ENCODE peak calls at places on chromosomes 12 and 14, in five cellular contexts. One of them, this sample, is unnamed.
A peak's percentile ranks its signal among the peaks of the same experiment; 100 is the strongest.

GRCh38 chr14:50501642-50502041 is 30.7 kb downstream of the MAP4K5 start:
- DNase-seq in prostate gland: no peak
- DNase-seq in sigmoid colon: no peak
- DNase-seq in stomach: no peak
- DNase-seq in transverse colon: no peak
- DNase-seq in this sample: no peak

GRCh38 chr12:34106172-34106571 is 83.9 kb downstream of the ALG10 start:
- DNase-seq in prostate gland: no peak
- DNase-seq in sigmoid colon: no peak
- DNase-seq in stomach: no peak
- DNase-seq in transverse colon: no peak
- DNase-seq in this sample: no peak

GRCh38 chr14:96567289-96567899 is 65.2 kb downstream of the PAPOLA start:
- DNase-seq in prostate gland: no peak
- DNase-seq in sigmoid colon: no peak
- DNase-seq in stomach: no peak
- DNase-seq in transverse colon: no peak
- DNase-seq in this sample: peak; percentile 55

GRCh38 chr12:43579240-43579639 is 27.2 kb upstream of the ADAMTS20 start:
- DNase-seq in prostate gland: no peak
- DNase-seq in sigmoid colon: no peak
- DNase-seq in stomach: no peak
- DNase-seq in transverse colon: no peak
- DNase-seq in this sample: no peak

GRCh38 chr12:52391618-52392002 is 6.2 kb upstream of the KRT84 start:
- DNase-seq in prostate gland: no peak
- DNase-seq in sigmoid colon: peak; percentile 89
- DNase-seq in stomach: peak; percentile 74
- DNase-seq in transverse colon: peak; percentile 27
- DNase-seq in this sample: no peak

GRCh38 chr14:82113710-82114109 is 580.1 kb upstream of the SEL1L start:
- DNase-seq in prostate gland: no peak
- DNase-seq in sigmoid colon: no peak
- DNase-seq in stomach: no peak
- DNase-seq in transverse colon: no peak
- DNase-seq in this sample: no peak

GRCh38 chr12:12764824-12765223 is 20.6 kb upstream of the APOLD1 start:
- DNase-seq in prostate gland: no peak
- DNase-seq in sigmoid colon: no peak
- DNase-seq in stomach: no peak
- DNase-seq in transverse colon: no peak
- DNase-seq in this sample: peak; percentile 23

GRCh38 chr12:95516757-95517156 is 34.5 kb downstream of the USP44 start:
- DNase-seq in prostate gland: no peak
- DNase-seq in sigmoid colon: no peak
- DNase-seq in stomach: no peak
- DNase-seq in transverse colon: no peak
- DNase-seq in this sample: no peak

GRCh38 chr12:68667896-68668295 is 18.9 kb upstream of the NUP107 start:
- DNase-seq in prostate gland: no peak
- DNase-seq in sigmoid colon: no peak
- DNase-seq in stomach: no peak
- DNase-seq in transverse colon: no peak
- DNase-seq in this sample: peak; percentile 39

GRCh38 chr12:42706331-42706730 is 116.8 kb upstream of the PRICKLE1 start:
- DNase-seq in prostate gland: no peak
- DNase-seq in sigmoid colon: no peak
- DNase-seq in stomach: no peak
- DNase-seq in transverse colon: no peak
- DNase-seq in this sample: no peak

GRCh38 chr12:68538722-68539614 is 71.7 kb upstream of the RAP1B start:
- DNase-seq in prostate gland: no peak
- DNase-seq in sigmoid colon: peak; percentile 80
- DNase-seq in stomach: peak; percentile 33
- DNase-seq in transverse colon: peak; percentile 24
- DNase-seq in this sample: peak; percentile 84

GRCh38 chr12:46218509-46219095 is 50.2 kb downstream of the SLC38A1 start:
- DNase-seq in prostate gland: no peak
- DNase-seq in sigmoid colon: no peak
- DNase-seq in stomach: no peak
- DNase-seq in transverse colon: peak; percentile 37
- DNase-seq in this sample: no peak

GRCh38 chr14:52862652-52863338 is 71.4 kb upstream of the GNPNAT1 start:
- DNase-seq in prostate gland: no peak
- DNase-seq in sigmoid colon: no peak
- DNase-seq in stomach: no peak
- DNase-seq in transverse colon: no peak
- DNase-seq in this sample: no peak

DNA sequence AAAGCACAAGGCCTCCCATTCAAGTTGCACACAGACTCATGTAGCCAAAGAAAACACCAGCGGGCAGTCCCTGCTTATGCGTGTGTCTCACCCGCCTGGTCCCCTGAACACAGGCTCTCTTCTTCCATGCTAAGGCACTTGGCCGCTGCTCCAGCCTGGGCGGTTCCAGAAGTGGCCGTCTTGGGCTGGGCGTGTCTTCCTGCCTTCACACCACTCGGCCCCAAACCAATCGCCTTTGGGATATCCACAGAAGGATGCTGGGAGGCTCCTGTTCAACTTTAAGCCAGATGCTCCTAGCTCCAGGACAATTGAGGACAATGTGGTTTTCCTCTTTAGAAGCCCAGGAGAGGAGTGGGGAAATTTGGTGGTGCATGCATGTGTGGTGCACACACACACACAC is 2.2 kb downstream of the SCARB1 start:
- DNase-seq in prostate gland: peak; percentile 26
- DNase-seq in sigmoid colon: peak; percentile 80
- DNase-seq in stomach: no peak
- DNase-seq in transverse colon: peak; percentile 38
- DNase-seq in this sample: peak; percentile 40
- H3K4me3 ChIP-seq in prostate gland: no peak overlapping the region
- H3K4me3 ChIP-seq in sigmoid colon: no peak overlapping the region
- H3K4me3 ChIP-seq in stomach: no peak overlapping the region
- H3K4me3 ChIP-seq in transverse colon: no peak overlapping the region
- H3K4me3 ChIP-seq in this sample: no peak overlapping the region

DNA sequence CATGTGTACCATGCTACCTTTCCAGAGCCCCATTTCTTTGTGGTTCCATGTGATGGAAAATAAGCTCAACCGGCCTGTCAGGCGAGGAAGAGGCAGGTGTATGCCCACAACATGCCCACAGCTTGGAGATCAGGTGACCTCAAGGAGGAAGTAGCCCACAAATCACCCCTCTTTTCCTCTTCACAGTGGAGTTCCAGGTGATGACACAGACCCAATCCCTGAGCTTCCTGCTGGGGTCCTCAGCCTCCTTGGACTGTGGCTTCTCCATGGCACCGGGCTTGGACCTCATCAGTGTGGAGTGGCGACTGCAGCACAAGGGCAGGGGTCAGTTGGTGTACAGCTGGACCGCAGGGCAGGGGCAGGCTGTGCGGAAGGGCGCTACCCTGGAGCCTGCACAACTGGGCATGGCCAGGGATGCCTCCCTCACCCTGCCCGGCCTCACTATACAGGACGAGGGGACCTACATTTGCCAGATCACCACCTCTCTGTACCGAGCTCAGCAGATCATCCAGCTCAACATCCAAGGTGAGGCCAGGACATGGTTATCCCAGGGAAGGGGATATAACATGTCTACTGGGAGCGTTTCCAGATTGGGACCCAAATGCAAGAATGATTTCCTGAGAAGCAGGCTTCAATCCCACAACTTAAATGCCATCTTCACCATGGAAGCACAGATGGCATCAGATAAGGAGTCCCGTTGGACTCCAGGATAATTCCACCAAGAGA is 5.5 kb downstream of the TAPBPL start:
- DNase-seq in prostate gland: no peak
- DNase-seq in sigmoid colon: no peak
- DNase-seq in stomach: no peak
- DNase-seq in transverse colon: no peak
- DNase-seq in this sample: no peak
- TF ChIP-seq POLR2AphosphoS5 in prostate gland: no peak
- TF ChIP-seq POLR2AphosphoS5 in sigmoid colon: no peak
- TF ChIP-seq POLR2AphosphoS5 in stomach: no peak
- TF ChIP-seq POLR2AphosphoS5 in transverse colon: no peak
- TF ChIP-seq POLR2AphosphoS5 in this sample: no peak

GRCh38 chr14:99267871-99268775 is 3.9 kb downstream of the BCL11B start:
- DNase-seq in prostate gland: no peak
- DNase-seq in sigmoid colon: no peak
- DNase-seq in stomach: no peak
- DNase-seq in transverse colon: no peak
- DNase-seq in this sample: no peak
- H3K4me3 ChIP-seq in prostate gland: no peak overlapping the region
- H3K4me3 ChIP-seq in sigmoid colon: no peak overlapping the region
- H3K4me3 ChIP-seq in stomach: no peak overlapping the region
- H3K4me3 ChIP-seq in transverse colon: no peak overlapping the region
- H3K4me3 ChIP-seq in this sample: peak overlapping the region; percentile 79

DNA sequence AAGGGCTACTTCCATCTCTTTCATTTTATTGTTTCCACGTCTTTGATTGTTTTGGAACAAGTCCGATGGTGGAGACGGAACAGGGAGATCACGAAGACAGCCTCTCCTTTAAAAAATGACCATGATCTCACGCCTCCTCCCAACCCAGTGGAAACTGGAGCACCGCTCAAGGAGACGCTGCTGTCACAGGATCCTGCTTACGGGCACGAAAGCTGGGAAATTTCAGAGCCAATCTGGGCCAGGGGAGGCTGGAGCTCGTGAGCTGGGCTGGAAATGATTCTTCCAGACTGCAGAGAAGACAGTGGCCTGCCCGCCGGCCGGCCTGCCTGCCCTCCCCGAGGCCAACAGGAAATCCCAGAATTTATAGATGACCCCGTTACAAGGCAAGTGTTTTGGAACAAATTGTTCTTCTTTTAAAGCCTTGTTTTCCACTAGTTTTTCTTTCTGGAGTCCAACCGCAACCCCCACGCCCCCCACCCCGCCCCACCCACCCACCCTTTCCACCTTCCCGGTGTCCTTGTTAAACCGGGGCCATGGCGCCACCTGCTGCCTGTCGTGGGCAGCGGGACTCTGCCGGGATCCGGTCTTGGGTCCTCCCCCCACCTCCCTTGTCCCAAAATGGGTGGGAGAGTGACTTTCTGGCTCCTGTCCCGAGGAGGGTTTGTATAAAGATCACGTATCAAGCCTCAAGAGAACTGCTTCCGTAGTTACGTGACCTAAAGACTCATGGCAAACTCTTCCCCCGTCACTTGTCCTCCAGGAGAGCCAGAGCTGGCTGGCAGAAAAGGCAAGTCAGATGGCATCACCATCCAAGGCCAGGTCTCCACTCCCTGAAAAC is 40.3 kb downstream of the MAP1LC3B2 start:
- DNase-seq in prostate gland: peak; percentile 82
- DNase-seq in sigmoid colon: peak; percentile 94
- DNase-seq in stomach: peak; percentile 82
- DNase-seq in transverse colon: peak; percentile 83
- DNase-seq in this sample: peak; percentile 86
- TF ChIP-seq POLR2AphosphoS5 in prostate gland: peak; percentile 68
- TF ChIP-seq POLR2AphosphoS5 in sigmoid colon: peak; percentile 80
- TF ChIP-seq POLR2AphosphoS5 in stomach: peak; percentile 40
- TF ChIP-seq POLR2AphosphoS5 in transverse colon: peak; percentile 48
- TF ChIP-seq POLR2AphosphoS5 in this sample: no peak

DNA sequence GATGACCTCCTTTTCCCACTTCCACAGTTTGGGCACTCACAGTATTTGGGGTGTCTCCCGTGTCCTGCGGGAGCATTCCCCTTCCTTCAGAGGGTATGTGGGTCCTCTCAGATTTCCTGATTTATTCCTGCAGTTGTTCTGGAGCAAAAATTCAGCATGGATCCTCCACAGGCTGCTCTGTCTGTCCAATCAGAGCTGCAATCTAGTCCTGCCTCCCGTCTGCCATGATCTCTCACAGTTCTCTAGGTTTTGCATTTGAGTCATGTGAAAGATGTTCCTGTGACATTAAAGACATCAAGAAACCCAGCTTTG is 435.9 kb downstream of the TMTC2 start:
- DNase-seq in prostate gland: no peak
- DNase-seq in sigmoid colon: no peak
- DNase-seq in stomach: no peak
- DNase-seq in transverse colon: no peak
- DNase-seq in this sample: no peak
- H3K4me3 ChIP-seq in prostate gland: no peak overlapping the region
- H3K4me3 ChIP-seq in sigmoid colon: no peak overlapping the region
- H3K4me3 ChIP-seq in stomach: no peak overlapping the region
- H3K4me3 ChIP-seq in transverse colon: no peak overlapping the region
- H3K4me3 ChIP-seq in this sample: no peak overlapping the region

GRCh38 chr14:61875483-61875882 is 113.3 kb downstream of the SNAPC1 start:
- DNase-seq in prostate gland: no peak
- DNase-seq in sigmoid colon: no peak
- DNase-seq in stomach: no peak
- DNase-seq in transverse colon: no peak
- DNase-seq in this sample: no peak
- TF ChIP-seq POLR2AphosphoS5 in prostate gland: no peak
- TF ChIP-seq POLR2AphosphoS5 in sigmoid colon: no peak
- TF ChIP-seq POLR2AphosphoS5 in stomach: no peak
- TF ChIP-seq POLR2AphosphoS5 in transverse colon: no peak
- TF ChIP-seq POLR2AphosphoS5 in this sample: no peak

GRCh38 chr12:70607107-70607506 is 30.1 kb downstream of the PTPRB start:
- DNase-seq in prostate gland: no peak
- DNase-seq in sigmoid colon: no peak
- DNase-seq in stomach: no peak
- DNase-seq in transverse colon: no peak
- DNase-seq in this sample: no peak
- H3K4me3 ChIP-seq in prostate gland: no peak overlapping the region
- H3K4me3 ChIP-seq in sigmoid colon: no peak overlapping the region
- H3K4me3 ChIP-seq in stomach: no peak overlapping the region
- H3K4me3 ChIP-seq in transverse colon: no peak overlapping the region
- H3K4me3 ChIP-seq in this sample: no peak overlapping the region

GRCh38 chr14:90541076-90541634 is 144.3 kb downstream of the CALM1 start:
- DNase-seq in prostate gland: no peak
- DNase-seq in sigmoid colon: no peak
- DNase-seq in stomach: no peak
- DNase-seq in transverse colon: no peak
- DNase-seq in this sample: no peak
- TF ChIP-seq POLR2AphosphoS5 in prostate gland: no peak
- TF ChIP-seq POLR2AphosphoS5 in sigmoid colon: no peak
- TF ChIP-seq POLR2AphosphoS5 in stomach: no peak
- TF ChIP-seq POLR2AphosphoS5 in transverse colon: no peak
- TF ChIP-seq POLR2AphosphoS5 in this sample: no peak

This sample was measured in GM23338.